ENCODE peak calls at places on chromosome 4, in ten cellular contexts. X is SK-N-SH; A is GM18507; O is retinal pigment epithelial cell; H is posterior vena cava; J is mesenchymal stem cell; D is skeletal muscle cell; I is stimulated activated naive CD8-positive, alpha-beta T cell treated with anti-CD3 and anti-CD28 coated beads, Interleukin-15, Interleukin-2, amounts not matched to agents 100 U/mL and 50 U/mL, for 24 hours; K is neural progenitor cell; E is NCI-H1694 treated with DMSO at 0.1 percent for 48 hours. L is an unnamed sample.

GRCh38 chr4:33914386-33914785 is 2329.9 kb downstream of the ARAP2 start:
- DNase-seq in X (no peak), A (no peak), O (no peak), H (no peak), J (no peak), D (no peak), I (no peak), K (peak), E (no peak), L (no peak)

GRCh38 chr4:37767546-37767945 is 58.9 kb upstream of the PGM2 start:
- DNase-seq in X (no peak), A (no peak), O (peak), H (peak), J (no peak), D (peak), I (no peak), K (no peak), E (peak), L (no peak)

GRCh38 chr4:84035568-84035967 is 463.5 kb downstream of the NKX6-1 start:
- DNase-seq in X (no peak), A (no peak), O (no peak), H (no peak), J (no peak), D (no peak), I (no peak), K (no peak), E (no peak), L (no peak)

GRCh38 chr4:84944952-84945351 is 21.5 kb downstream of the WDFY3 start:
- DNase-seq in X (no peak), A (no peak), O (no peak), H (no peak), J (peak), D (no peak), I (no peak), K (no peak), E (no peak), L (peak)

GRCh38 chr4:55547918-55548317 is 1.2 kb upstream of the CLOCK start:
- DNase-seq in X (no peak), A (no peak), O (no peak), H (no peak), J (peak), D (no peak), I (no peak), K (no peak), E (no peak), L (no peak)

GRCh38 chr4:47002593-47002992 is 9.2 kb upstream of the GABRA4 start:
- DNase-seq in X (no peak), A (no peak), O (no peak), H (no peak), J (peak), D (no peak), I (no peak), K (no peak), E (no peak), L (no peak)

GRCh38 chr4:100913685-100914084 is 395.9 kb upstream of the EMCN start:
- DNase-seq in X (no peak), A (no peak), O (no peak), H (no peak), J (no peak), D (no peak), I (no peak), K (peak), E (no peak), L (no peak)

GRCh38 chr4:70703695-70704332 is 15.5 kb downstream of the UTP3 start:
- DNase-seq in X (no peak), A (no peak), O (peak), H (no peak), J (peak), D (no peak), I (no peak), K (peak), E (peak), L (peak)

GRCh38 chr4:142265536-142265935 is 580.6 kb downstream of the INPP4B start:
- DNase-seq in X (no peak), A (no peak), O (peak), H (no peak), J (peak), D (no peak), I (no peak), K (no peak), E (no peak), L (peak)

GRCh38 chr4:1375051-1375721 is 28.2 kb downstream of the UVSSA start:
- DNase-seq in X (no peak), A (no peak), O (no peak), H (peak), J (no peak), D (no peak), I (no peak), K (no peak), E (no peak), L (no peak)

GRCh38 chr4:65839288-65839919 is 169.1 kb upstream of the EPHA5 start:
- DNase-seq in X (no peak), A (no peak), O (no peak), H (no peak), J (no peak), D (no peak), I (no peak), K (no peak), E (no peak), L (no peak)

GRCh38 chr4:152206646-152207435 is 329.1 kb downstream of the FBXW7 start:
- DNase-seq in X (no peak), A (no peak), O (no peak), H (no peak), J (peak), D (no peak), I (no peak), K (no peak), E (no peak), L (no peak)

GRCh38 chr4:3223346-3223745 is 25.6 kb upstream of the MSANTD1 start:
- DNase-seq in X (no peak), A (no peak), O (no peak), H (peak), J (no peak), D (no peak), I (no peak), K (no peak), E (no peak), L (no peak)

GRCh38 chr4:680931-681645 is 6.7 kb downstream of the MYL5 start:
- DNase-seq in X (peak), A (no peak), O (no peak), H (peak), J (peak), D (no peak), I (peak), K (peak), E (no peak), L (peak)

GRCh38 chr4:93776386-93777080 is 52.0 kb upstream of the ATOH1 start:
- DNase-seq in X (no peak), A (no peak), O (peak), H (no peak), J (no peak), D (peak), I (no peak), K (no peak), E (peak), L (peak)

GRCh38 chr4:185550933-185551332 is 15.6 kb upstream of the PDLIM3 start:
- DNase-seq in X (no peak), A (no peak), O (no peak), H (no peak), J (no peak), D (no peak), I (no peak), K (no peak), E (no peak), L (no peak)